ENCODE peak calls at places on chromosomes 7 and 10, in nine cellular contexts. One of them, this sample, is unnamed.

GRCh38 chr7:132061931-132062330 is 505.5 kb upstream of the PODXL start:
- DNase-seq in CD8-positive, alpha-beta memory T cell: no peak
- DNase-seq in stimulated activated CD4-positive, alpha-beta T cell treated with anti-CD3 and anti-CD28 coated beads, TNF-alpha, amount 100 ng/mL, for 4 hours: no peak
- DNase-seq in left cardiac atrium: no peak
- DNase-seq in skeletal muscle cell: peak
- DNase-seq in stimulated activated naive B cell treated with anti-CD40 and anti-IgM and Interleukin-4, amounts not matched to agents 10 μg/mL and 1 μg/mL and 100 μg/mL, for 72 hours: no peak
- DNase-seq in AG04450: no peak
- DNase-seq in GM03348: peak
- DNase-seq in CD8-positive, alpha-beta T cell: no peak
- DNase-seq in this sample: no peak

GRCh38 chr7:132783824-132784223 is 207.6 kb upstream of the PLXNA4 start:
- DNase-seq in CD8-positive, alpha-beta memory T cell: no peak
- DNase-seq in stimulated activated CD4-positive, alpha-beta T cell treated with anti-CD3 and anti-CD28 coated beads, TNF-alpha, amount 100 ng/mL, for 4 hours: no peak
- DNase-seq in left cardiac atrium: no peak
- DNase-seq in skeletal muscle cell: peak
- DNase-seq in stimulated activated naive B cell treated with anti-CD40 and anti-IgM and Interleukin-4, amounts not matched to agents 10 μg/mL and 1 μg/mL and 100 μg/mL, for 72 hours: no peak
- DNase-seq in AG04450: peak
- DNase-seq in GM03348: peak
- DNase-seq in CD8-positive, alpha-beta T cell: no peak
- DNase-seq in this sample: no peak

GRCh38 chr10:86451604-86451960 is 70.0 kb downstream of the WAPL start:
- DNase-seq in CD8-positive, alpha-beta memory T cell: no peak
- DNase-seq in stimulated activated CD4-positive, alpha-beta T cell treated with anti-CD3 and anti-CD28 coated beads, TNF-alpha, amount 100 ng/mL, for 4 hours: no peak
- DNase-seq in left cardiac atrium: no peak
- DNase-seq in skeletal muscle cell: no peak
- DNase-seq in stimulated activated naive B cell treated with anti-CD40 and anti-IgM and Interleukin-4, amounts not matched to agents 10 μg/mL and 1 μg/mL and 100 μg/mL, for 72 hours: no peak
- DNase-seq in AG04450: no peak
- DNase-seq in GM03348: no peak
- DNase-seq in CD8-positive, alpha-beta T cell: no peak
- DNase-seq in this sample: no peak

GRCh38 chr7:158394936-158395335 is 192.7 kb downstream of the PTPRN2 start:
- DNase-seq in CD8-positive, alpha-beta memory T cell: no peak
- DNase-seq in stimulated activated CD4-positive, alpha-beta T cell treated with anti-CD3 and anti-CD28 coated beads, TNF-alpha, amount 100 ng/mL, for 4 hours: no peak
- DNase-seq in left cardiac atrium: no peak
- DNase-seq in skeletal muscle cell: no peak
- DNase-seq in stimulated activated naive B cell treated with anti-CD40 and anti-IgM and Interleukin-4, amounts not matched to agents 10 μg/mL and 1 μg/mL and 100 μg/mL, for 72 hours: no peak
- DNase-seq in AG04450: no peak
- DNase-seq in GM03348: peak
- DNase-seq in CD8-positive, alpha-beta T cell: peak
- DNase-seq in this sample: no peak

GRCh38 chr10:79026341-79026761 is 42.4 kb upstream of the ZMIZ1 start:
- DNase-seq in CD8-positive, alpha-beta memory T cell: no peak
- DNase-seq in stimulated activated CD4-positive, alpha-beta T cell treated with anti-CD3 and anti-CD28 coated beads, TNF-alpha, amount 100 ng/mL, for 4 hours: no peak
- DNase-seq in left cardiac atrium: peak
- DNase-seq in skeletal muscle cell: no peak
- DNase-seq in stimulated activated naive B cell treated with anti-CD40 and anti-IgM and Interleukin-4, amounts not matched to agents 10 μg/mL and 1 μg/mL and 100 μg/mL, for 72 hours: no peak
- DNase-seq in AG04450: no peak
- DNase-seq in GM03348: no peak
- DNase-seq in CD8-positive, alpha-beta T cell: no peak
- DNase-seq in this sample: no peak

GRCh38 chr10:119780879-119781480 is 55.1 kb downstream of the INPP5F start:
- DNase-seq in CD8-positive, alpha-beta memory T cell: no peak
- DNase-seq in stimulated activated CD4-positive, alpha-beta T cell treated with anti-CD3 and anti-CD28 coated beads, TNF-alpha, amount 100 ng/mL, for 4 hours: no peak
- DNase-seq in left cardiac atrium: no peak
- DNase-seq in skeletal muscle cell: no peak
- DNase-seq in stimulated activated naive B cell treated with anti-CD40 and anti-IgM and Interleukin-4, amounts not matched to agents 10 μg/mL and 1 μg/mL and 100 μg/mL, for 72 hours: no peak
- DNase-seq in AG04450: no peak
- DNase-seq in GM03348: no peak
- DNase-seq in CD8-positive, alpha-beta T cell: no peak
- DNase-seq in this sample: no peak

GRCh38 chr7:122676466-122676865 is 22.5 kb downstream of the RNF133 start:
- DNase-seq in CD8-positive, alpha-beta memory T cell: no peak
- DNase-seq in stimulated activated CD4-positive, alpha-beta T cell treated with anti-CD3 and anti-CD28 coated beads, TNF-alpha, amount 100 ng/mL, for 4 hours: no peak
- DNase-seq in left cardiac atrium: no peak
- DNase-seq in skeletal muscle cell: no peak
- DNase-seq in stimulated activated naive B cell treated with anti-CD40 and anti-IgM and Interleukin-4, amounts not matched to agents 10 μg/mL and 1 μg/mL and 100 μg/mL, for 72 hours: no peak
- DNase-seq in AG04450: no peak
- DNase-seq in GM03348: no peak
- DNase-seq in CD8-positive, alpha-beta T cell: no peak
- DNase-seq in this sample: no peak

GRCh38 chr7:142334806-142335205 is 76.9 kb upstream of the PRSS58 start:
- DNase-seq in CD8-positive, alpha-beta memory T cell: no peak
- DNase-seq in stimulated activated CD4-positive, alpha-beta T cell treated with anti-CD3 and anti-CD28 coated beads, TNF-alpha, amount 100 ng/mL, for 4 hours: no peak
- DNase-seq in left cardiac atrium: no peak
- DNase-seq in skeletal muscle cell: peak
- DNase-seq in stimulated activated naive B cell treated with anti-CD40 and anti-IgM and Interleukin-4, amounts not matched to agents 10 μg/mL and 1 μg/mL and 100 μg/mL, for 72 hours: no peak
- DNase-seq in AG04450: no peak
- DNase-seq in GM03348: no peak
- DNase-seq in CD8-positive, alpha-beta T cell: no peak
- DNase-seq in this sample: no peak

GRCh38 chr7:50962962-50963374 is 180.3 kb upstream of the GRB10 start:
- DNase-seq in CD8-positive, alpha-beta memory T cell: no peak
- DNase-seq in stimulated activated CD4-positive, alpha-beta T cell treated with anti-CD3 and anti-CD28 coated beads, TNF-alpha, amount 100 ng/mL, for 4 hours: no peak
- DNase-seq in left cardiac atrium: peak
- DNase-seq in skeletal muscle cell: no peak
- DNase-seq in stimulated activated naive B cell treated with anti-CD40 and anti-IgM and Interleukin-4, amounts not matched to agents 10 μg/mL and 1 μg/mL and 100 μg/mL, for 72 hours: no peak
- DNase-seq in AG04450: no peak
- DNase-seq in GM03348: peak
- DNase-seq in CD8-positive, alpha-beta T cell: no peak
- DNase-seq in this sample: no peak

GRCh38 chr10:79376078-79376628 is 28.9 kb downstream of the PPIF start:
- DNase-seq in CD8-positive, alpha-beta memory T cell: no peak
- DNase-seq in stimulated activated CD4-positive, alpha-beta T cell treated with anti-CD3 and anti-CD28 coated beads, TNF-alpha, amount 100 ng/mL, for 4 hours: no peak
- DNase-seq in left cardiac atrium: peak
- DNase-seq in skeletal muscle cell: no peak
- DNase-seq in stimulated activated naive B cell treated with anti-CD40 and anti-IgM and Interleukin-4, amounts not matched to agents 10 μg/mL and 1 μg/mL and 100 μg/mL, for 72 hours: no peak
- DNase-seq in AG04450: no peak
- DNase-seq in GM03348: no peak
- DNase-seq in CD8-positive, alpha-beta T cell: peak
- DNase-seq in this sample: no peak

GRCh38 chr7:95391761-95392160 is 4.4 kb downstream of the PON3 start:
- DNase-seq in CD8-positive, alpha-beta memory T cell: no peak
- DNase-seq in stimulated activated CD4-positive, alpha-beta T cell treated with anti-CD3 and anti-CD28 coated beads, TNF-alpha, amount 100 ng/mL, for 4 hours: no peak
- DNase-seq in left cardiac atrium: no peak
- DNase-seq in skeletal muscle cell: no peak
- DNase-seq in stimulated activated naive B cell treated with anti-CD40 and anti-IgM and Interleukin-4, amounts not matched to agents 10 μg/mL and 1 μg/mL and 100 μg/mL, for 72 hours: no peak
- DNase-seq in AG04450: no peak
- DNase-seq in GM03348: no peak
- DNase-seq in CD8-positive, alpha-beta T cell: no peak
- DNase-seq in this sample: no peak

GRCh38 chr10:91242940-91243339 is 22.5 kb downstream of the PCGF5 start:
- DNase-seq in CD8-positive, alpha-beta memory T cell: no peak
- DNase-seq in stimulated activated CD4-positive, alpha-beta T cell treated with anti-CD3 and anti-CD28 coated beads, TNF-alpha, amount 100 ng/mL, for 4 hours: no peak
- DNase-seq in left cardiac atrium: no peak
- DNase-seq in skeletal muscle cell: no peak
- DNase-seq in stimulated activated naive B cell treated with anti-CD40 and anti-IgM and Interleukin-4, amounts not matched to agents 10 μg/mL and 1 μg/mL and 100 μg/mL, for 72 hours: no peak
- DNase-seq in AG04450: no peak
- DNase-seq in GM03348: no peak
- DNase-seq in CD8-positive, alpha-beta T cell: no peak
- DNase-seq in this sample: no peak

GRCh38 chr7:95960706-95961244 is 188.4 kb downstream of the DYNC1I1 start:
- DNase-seq in CD8-positive, alpha-beta memory T cell: no peak
- DNase-seq in stimulated activated CD4-positive, alpha-beta T cell treated with anti-CD3 and anti-CD28 coated beads, TNF-alpha, amount 100 ng/mL, for 4 hours: no peak
- DNase-seq in left cardiac atrium: no peak
- DNase-seq in skeletal muscle cell: no peak
- DNase-seq in stimulated activated naive B cell treated with anti-CD40 and anti-IgM and Interleukin-4, amounts not matched to agents 10 μg/mL and 1 μg/mL and 100 μg/mL, for 72 hours: no peak
- DNase-seq in AG04450: no peak
- DNase-seq in GM03348: no peak
- DNase-seq in CD8-positive, alpha-beta T cell: no peak
- DNase-seq in this sample: no peak

GRCh38 chr7:81584667-81585066 is 185.2 kb downstream of the HGF start:
- DNase-seq in CD8-positive, alpha-beta memory T cell: no peak
- DNase-seq in stimulated activated CD4-positive, alpha-beta T cell treated with anti-CD3 and anti-CD28 coated beads, TNF-alpha, amount 100 ng/mL, for 4 hours: no peak
- DNase-seq in left cardiac atrium: no peak
- DNase-seq in skeletal muscle cell: peak
- DNase-seq in stimulated activated naive B cell treated with anti-CD40 and anti-IgM and Interleukin-4, amounts not matched to agents 10 μg/mL and 1 μg/mL and 100 μg/mL, for 72 hours: no peak
- DNase-seq in AG04450: no peak
- DNase-seq in GM03348: no peak
- DNase-seq in CD8-positive, alpha-beta T cell: no peak
- DNase-seq in this sample: no peak

GRCh38 chr10:1168763-1169162 is 112.6 kb downstream of the WDR37 start:
- DNase-seq in CD8-positive, alpha-beta memory T cell: no peak
- DNase-seq in stimulated activated CD4-positive, alpha-beta T cell treated with anti-CD3 and anti-CD28 coated beads, TNF-alpha, amount 100 ng/mL, for 4 hours: no peak
- DNase-seq in left cardiac atrium: no peak
- DNase-seq in skeletal muscle cell: no peak
- DNase-seq in stimulated activated naive B cell treated with anti-CD40 and anti-IgM and Interleukin-4, amounts not matched to agents 10 μg/mL and 1 μg/mL and 100 μg/mL, for 72 hours: no peak
- DNase-seq in AG04450: no peak
- DNase-seq in GM03348: no peak
- DNase-seq in CD8-positive, alpha-beta T cell: no peak
- DNase-seq in this sample: no peak

GRCh38 chr7:16354573-16354972 is 66.8 kb downstream of the CRPPA start:
- DNase-seq in CD8-positive, alpha-beta memory T cell: no peak
- DNase-seq in stimulated activated CD4-positive, alpha-beta T cell treated with anti-CD3 and anti-CD28 coated beads, TNF-alpha, amount 100 ng/mL, for 4 hours: no peak
- DNase-seq in left cardiac atrium: no peak
- DNase-seq in skeletal muscle cell: no peak
- DNase-seq in stimulated activated naive B cell treated with anti-CD40 and anti-IgM and Interleukin-4, amounts not matched to agents 10 μg/mL and 1 μg/mL and 100 μg/mL, for 72 hours: no peak
- DNase-seq in AG04450: no peak
- DNase-seq in GM03348: no peak
- DNase-seq in CD8-positive, alpha-beta T cell: no peak
- DNase-seq in this sample: no peak

GRCh38 chr7:50562126-50562525 is 3.1 kb downstream of the DDC start:
- DNase-seq in CD8-positive, alpha-beta memory T cell: no peak
- DNase-seq in stimulated activated CD4-positive, alpha-beta T cell treated with anti-CD3 and anti-CD28 coated beads, TNF-alpha, amount 100 ng/mL, for 4 hours: no peak
- DNase-seq in left cardiac atrium: no peak
- DNase-seq in skeletal muscle cell: no peak
- DNase-seq in stimulated activated naive B cell treated with anti-CD40 and anti-IgM and Interleukin-4, amounts not matched to agents 10 μg/mL and 1 μg/mL and 100 μg/mL, for 72 hours: no peak
- DNase-seq in AG04450: no peak
- DNase-seq in GM03348: no peak
- DNase-seq in CD8-positive, alpha-beta T cell: no peak
- DNase-seq in this sample: no peak

GRCh38 chr7:155532792-155533119 is 13.6 kb downstream of the CNPY1 start:
- DNase-seq in CD8-positive, alpha-beta memory T cell: no peak
- DNase-seq in stimulated activated CD4-positive, alpha-beta T cell treated with anti-CD3 and anti-CD28 coated beads, TNF-alpha, amount 100 ng/mL, for 4 hours: no peak
- DNase-seq in left cardiac atrium: no peak
- DNase-seq in skeletal muscle cell: no peak
- DNase-seq in stimulated activated naive B cell treated with anti-CD40 and anti-IgM and Interleukin-4, amounts not matched to agents 10 μg/mL and 1 μg/mL and 100 μg/mL, for 72 hours: no peak
- DNase-seq in AG04450: no peak
- DNase-seq in GM03348: no peak
- DNase-seq in CD8-positive, alpha-beta T cell: no peak
- DNase-seq in this sample: no peak

GRCh38 chr10:28171468-28172235 is 131.2 kb downstream of the MPP7 start:
- DNase-seq in CD8-positive, alpha-beta memory T cell: no peak
- DNase-seq in stimulated activated CD4-positive, alpha-beta T cell treated with anti-CD3 and anti-CD28 coated beads, TNF-alpha, amount 100 ng/mL, for 4 hours: no peak
- DNase-seq in left cardiac atrium: no peak
- DNase-seq in skeletal muscle cell: peak
- DNase-seq in stimulated activated naive B cell treated with anti-CD40 and anti-IgM and Interleukin-4, amounts not matched to agents 10 μg/mL and 1 μg/mL and 100 μg/mL, for 72 hours: no peak
- DNase-seq in AG04450: no peak
- DNase-seq in GM03348: no peak
- DNase-seq in CD8-positive, alpha-beta T cell: no peak
- DNase-seq in this sample: no peak

GRCh38 chr7:42639930-42640329 is 271.9 kb downstream of the C7orf25 start:
- DNase-seq in CD8-positive, alpha-beta memory T cell: no peak
- DNase-seq in stimulated activated CD4-positive, alpha-beta T cell treated with anti-CD3 and anti-CD28 coated beads, TNF-alpha, amount 100 ng/mL, for 4 hours: no peak
- DNase-seq in left cardiac atrium: no peak
- DNase-seq in skeletal muscle cell: no peak
- DNase-seq in stimulated activated naive B cell treated with anti-CD40 and anti-IgM and Interleukin-4, amounts not matched to agents 10 μg/mL and 1 μg/mL and 100 μg/mL, for 72 hours: no peak
- DNase-seq in AG04450: no peak
- DNase-seq in GM03348: peak
- DNase-seq in CD8-positive, alpha-beta T cell: no peak
- DNase-seq in this sample: no peak

GRCh38 chr7:128728608-128729007 is 10.6 kb upstream of the CALU start:
- DNase-seq in CD8-positive, alpha-beta memory T cell: no peak
- DNase-seq in stimulated activated CD4-positive, alpha-beta T cell treated with anti-CD3 and anti-CD28 coated beads, TNF-alpha, amount 100 ng/mL, for 4 hours: no peak
- DNase-seq in left cardiac atrium: no peak
- DNase-seq in skeletal muscle cell: peak
- DNase-seq in stimulated activated naive B cell treated with anti-CD40 and anti-IgM and Interleukin-4, amounts not matched to agents 10 μg/mL and 1 μg/mL and 100 μg/mL, for 72 hours: no peak
- DNase-seq in AG04450: peak
- DNase-seq in GM03348: peak
- DNase-seq in CD8-positive, alpha-beta T cell: no peak
- DNase-seq in this sample: no peak

GRCh38 chr7:6155596-6155995 is 116.8 kb downstream of the CYTH3 start:
- DNase-seq in CD8-positive, alpha-beta memory T cell: no peak
- DNase-seq in stimulated activated CD4-positive, alpha-beta T cell treated with anti-CD3 and anti-CD28 coated beads, TNF-alpha, amount 100 ng/mL, for 4 hours: no peak
- DNase-seq in left cardiac atrium: no peak
- DNase-seq in skeletal muscle cell: no peak
- DNase-seq in stimulated activated naive B cell treated with anti-CD40 and anti-IgM and Interleukin-4, amounts not matched to agents 10 μg/mL and 1 μg/mL and 100 μg/mL, for 72 hours: no peak
- DNase-seq in AG04450: no peak
- DNase-seq in GM03348: no peak
- DNase-seq in CD8-positive, alpha-beta T cell: no peak
- DNase-seq in this sample: no peak